ENCODE peak calls at places on chromosomes 16 and 17, in four cellular contexts. T is AG04450; I is CD4-positive, alpha-beta T cell; X is omental fat pad. B is an unnamed sample.
A peak's percentile ranks its signal among the peaks of the same experiment; 100 is the strongest.

GRCh38 chr16:22206013-22206846 is at the start of gene EEF2K:
- DNase-seq in T (peak; percentile 86), I (peak; percentile 74), X (peak; percentile 60), B (peak; percentile 92)

GRCh38 chr17:41520821-41521521 is 2.3 kb upstream of the KRT15 start:
- DNase-seq in T (no peak), I (no peak), X (no peak), B (no peak)

GRCh38 chr17:28549274-28550132 is 2.9 kb downstream of the UNC119 start:
- DNase-seq in T (no peak), I (peak; percentile 50), X (no peak), B (no peak)

GRCh38 chr17:59762022-59762825 is 54.8 kb downstream of the VMP1 start:
- DNase-seq in T (no peak), I (no peak), X (no peak), B (no peak)

GRCh38 chr16:31427441-31428276 is 501 bp downstream of the COX6A2 start:
- DNase-seq in T (no peak), I (peak; percentile 26), X (no peak), B (no peak)

GRCh38 chr16:89437251-89437987 is 52.9 kb downstream of the ANKRD11 start:
- DNase-seq in T (no peak), I (no peak), X (no peak), B (no peak)

GRCh38 chr16:1357906-1358566 is 6.3 kb downstream of the GNPTG start:
- DNase-seq in T (no peak), I (no peak), X (no peak), B (no peak)

GRCh38 chr16:81457326-81458133 is 12.9 kb downstream of the CMIP start:
- DNase-seq in T (peak; percentile 18), I (no peak), X (no peak), B (no peak)

GRCh38 chr17:17235212-17236174 is 1.5 kb downstream of the FLCN start:
- DNase-seq in T (no peak), I (no peak), X (no peak), B (no peak)

GRCh38 chr17:33086041-33086440 is 94.4 kb downstream of the SPACA3 start:
- DNase-seq in T (no peak), I (no peak), X (no peak), B (no peak)

GRCh38 chr16:24738895-24739294 is 9.4 kb downstream of the TNRC6A start:
- DNase-seq in T (no peak), I (no peak), X (no peak), B (no peak)

GRCh38 chr16:2516391-2517240 is 2.9 kb downstream of the ATP6V0C start:
- DNase-seq in T (no peak), I (no peak), X (no peak), B (no peak)

GRCh38 chr17:40433551-40434384 is 9.5 kb upstream of the IGFBP4 start:
- DNase-seq in T (no peak), I (no peak), X (no peak), B (no peak)

GRCh38 chr17:570403-570802 is 144.2 kb downstream of the VPS53 start:
- DNase-seq in T (no peak), I (no peak), X (no peak), B (no peak)

DNA sequence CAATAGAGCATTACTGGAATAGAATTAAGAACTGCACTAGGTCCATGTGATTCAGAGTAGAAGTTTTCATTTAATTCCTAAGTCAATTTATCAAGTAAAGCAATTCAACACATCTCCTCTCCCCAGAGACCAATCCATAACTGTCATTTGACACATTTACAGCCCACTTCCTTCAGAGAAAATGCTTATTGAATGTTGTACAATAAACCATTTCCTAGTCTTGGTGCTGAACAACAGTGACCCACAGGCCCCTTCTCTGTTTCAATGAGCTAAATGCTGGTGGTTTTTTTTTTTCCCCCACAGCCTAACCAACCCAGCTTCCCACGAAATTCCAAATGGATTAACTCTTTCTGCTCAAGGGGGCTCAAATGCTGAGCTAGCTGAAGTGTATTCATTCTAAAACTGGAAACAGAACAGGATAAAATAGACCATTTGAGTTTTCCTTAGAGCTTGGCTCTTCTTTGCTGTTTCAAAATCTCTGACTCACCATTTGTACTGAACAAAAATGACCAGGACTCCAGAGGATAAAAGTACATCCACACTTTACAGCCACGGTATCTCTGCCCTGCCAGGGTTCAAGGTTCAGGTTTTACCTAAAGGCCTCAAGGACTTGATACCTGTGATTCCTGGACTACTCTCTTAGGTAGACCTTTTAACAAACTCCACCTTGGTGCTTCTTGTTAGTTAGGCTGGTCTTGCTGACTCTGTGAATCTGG is 62.3 kb downstream of the TMEM100 start:
- DNase-seq in T (no peak), I (no peak), X (no peak), B (no peak)
- TF ChIP-seq CTCF in T (no peak), I (no peak), X (no peak), B (no peak)

GRCh38 chr17:15648384-15648783 is 28.9 kb upstream of the FBXW10B start:
- DNase-seq in T (no peak), I (no peak), X (no peak), B (no peak)
- TF ChIP-seq CTCF in T (no peak), I (no peak), X (no peak), B (no peak)

DNA sequence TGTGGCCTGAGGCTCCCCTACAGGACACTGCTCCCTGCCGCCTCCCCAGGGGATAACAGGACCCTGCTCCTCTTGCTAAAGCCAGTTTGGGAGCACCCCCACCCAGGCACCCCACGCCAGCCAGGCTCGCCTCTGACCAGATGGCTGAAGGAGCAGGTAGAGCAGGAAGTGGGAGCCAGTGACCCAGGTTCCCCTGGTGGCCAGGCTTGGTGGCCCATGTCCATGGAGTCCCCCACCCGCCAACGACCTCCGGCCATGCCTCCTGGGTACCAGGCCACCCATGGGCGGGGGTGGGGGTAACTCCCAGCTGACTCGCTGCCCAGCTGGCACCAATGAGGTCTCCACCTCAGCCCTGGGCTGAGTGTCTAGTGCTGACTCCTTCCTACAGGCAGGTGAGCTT is 10.0 kb downstream of the BCAR1 start:
- DNase-seq in T (no peak), I (no peak), X (no peak), B (no peak)
- TF ChIP-seq CTCF in T (no peak), I (no peak), X (no peak), B (no peak)

GRCh38 chr17:69130627-69131293 is 10.9 kb downstream of the ABCA6 start:
- DNase-seq in T (no peak), I (no peak), X (no peak), B (no peak)
- TF ChIP-seq CTCF in T (no peak), I (no peak), X (no peak), B (no peak)

GRCh38 chr16:54817432-54817831 is 113.2 kb upstream of the IRX5 start:
- DNase-seq in T (no peak), I (no peak), X (no peak), B (no peak)
- TF ChIP-seq CTCF in T (no peak), I (no peak), X (no peak), B (peak; percentile 66)

DNA sequence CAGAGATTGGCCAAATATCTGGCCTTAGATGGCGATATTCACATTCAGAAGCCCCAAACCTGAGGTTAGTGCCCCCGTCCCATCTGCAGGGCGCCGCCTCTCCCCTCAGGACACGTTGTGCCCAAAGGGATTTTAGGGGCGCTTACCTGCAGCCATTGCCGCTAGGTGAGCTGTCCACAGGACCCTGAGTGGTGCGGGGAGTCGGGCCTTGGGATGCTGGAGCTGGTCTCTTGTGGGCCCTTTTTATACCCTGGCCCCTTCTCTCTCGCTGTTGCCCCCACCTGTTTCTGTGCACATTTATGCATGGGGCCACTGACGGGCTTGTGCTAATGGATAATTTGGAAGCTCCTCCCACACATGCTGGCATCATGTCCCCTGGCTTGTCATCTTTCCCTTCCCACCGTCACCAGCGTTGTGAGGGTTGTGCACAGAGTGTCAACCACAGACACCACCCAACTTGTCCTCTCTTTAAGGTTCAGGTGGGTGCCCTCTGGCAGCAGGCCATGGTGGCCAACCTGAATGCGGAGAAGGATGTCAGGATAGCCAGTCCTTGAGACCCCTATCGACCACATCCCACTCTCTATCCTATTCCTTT is at the start of gene CSHL1:
- DNase-seq in T (no peak), I (no peak), X (no peak), B (no peak)
- TF ChIP-seq CTCF in T (no peak), I (no peak), X (no peak), B (no peak)

GRCh38 chr16:78458588-78458987 is 359.1 kb downstream of the WWOX start:
- DNase-seq in T (no peak), I (no peak), X (no peak), B (no peak)
- TF ChIP-seq CTCF in T (no peak), I (no peak), X (no peak), B (peak; percentile 50)

GRCh38 chr17:51585514-51586104 is 325.3 kb downstream of the UTP18 start:
- DNase-seq in T (no peak), I (no peak), X (no peak), B (no peak)
- TF ChIP-seq CTCF in T (no peak), I (no peak), X (no peak), B (peak; percentile 70)